ENCODE peak calls at places on chromosomes 12 and 14, in eight cellular contexts. G is psoas muscle, A is IMR-90, F is brain microvascular endothelial cell, P is PC-3, C is dorsolateral prefrontal cortex, R is lung, Y is right lobe of liver. W is an unnamed sample.

GRCh38 chr12:124764870-124765570 is 98.6 kb downstream of the SCARB1 start:
- DNase-seq in G (no peak), A (peak; percentile 89), F (peak; percentile 55), P (no peak), C (no peak), R (no peak), Y (no peak), W (no peak)

GRCh38 chr12:65594373-65594772 is 229.9 kb upstream of the HMGA2 start:
- DNase-seq in G (no peak), A (no peak), F (no peak), P (no peak), C (no peak), R (no peak), Y (no peak), W (no peak)

GRCh38 chr12:84079621-84080020 is 833.0 kb downstream of the SLC6A15 start:
- DNase-seq in G (no peak), A (peak; percentile 13), F (peak; percentile 38), P (peak; percentile 17), C (no peak), R (no peak), Y (no peak), W (no peak)

GRCh38 chr12:110180591-110181005 is 56.4 kb downstream of the IFT81 start:
- DNase-seq in G (no peak), A (peak; percentile 51), F (no peak), P (no peak), C (no peak), R (no peak), Y (no peak), W (no peak)

GRCh38 chr14:75042040-75042439 is 9.2 kb downstream of the MLH3 start:
- DNase-seq in G (no peak), A (no peak), F (no peak), P (no peak), C (no peak), R (no peak), Y (no peak), W (no peak)

GRCh38 chr14:23525611-23526010 is 26.0 kb downstream of the ZFHX2 start:
- DNase-seq in G (no peak), A (no peak), F (no peak), P (no peak), C (no peak), R (no peak), Y (no peak), W (no peak)

GRCh38 chr12:7161811-7162210 is 27.7 kb upstream of the PEX5 start:
- DNase-seq in G (no peak), A (peak; percentile 42), F (no peak), P (no peak), C (no peak), R (no peak), Y (peak; percentile 72), W (no peak)

GRCh38 chr12:110266980-110267620 is 13.9 kb upstream of the ATP2A2 start:
- DNase-seq in G (no peak), A (peak; percentile 74), F (peak; percentile 48), P (peak; percentile 77), C (no peak), R (no peak), Y (no peak), W (no peak)

GRCh38 chr14:63504628-63505027 is 38.5 kb downstream of the PPP2R5E start:
- DNase-seq in G (no peak), A (peak; percentile 20), F (no peak), P (peak; percentile 98), C (no peak), R (no peak), Y (no peak), W (no peak)

GRCh38 chr12:48118491-48118890 is 673 bp upstream of the PFKM start:
- DNase-seq in G (no peak), A (no peak), F (no peak), P (peak; percentile 15), C (no peak), R (no peak), Y (no peak), W (no peak)

GRCh38 chr12:115761784-115762183 is 515.7 kb downstream of the MED13L start:
- DNase-seq in G (no peak), A (no peak), F (no peak), P (no peak), C (no peak), R (no peak), Y (no peak), W (no peak)

GRCh38 chr12:105332925-105333324 is 2.4 kb downstream of the C12orf75 start:
- DNase-seq in G (no peak), A (no peak), F (no peak), P (no peak), C (no peak), R (no peak), Y (no peak), W (no peak)

GRCh38 chr12:101566318-101566717 is 28.5 kb upstream of the MYBPC1 start:
- DNase-seq in G (no peak), A (no peak), F (no peak), P (no peak), C (no peak), R (no peak), Y (no peak), W (no peak)

GRCh38 chr12:92702754-92703679 is at the start of gene PLEKHG7:
- DNase-seq in G (no peak), A (no peak), F (no peak), P (no peak), C (no peak), R (no peak), Y (no peak), W (no peak)

GRCh38 chr12:2061402-2061801 is 8.6 kb downstream of the CACNA1C start:
- DNase-seq in G (no peak), A (no peak), F (no peak), P (no peak), C (no peak), R (no peak), Y (no peak), W (no peak)

GRCh38 chr12:7146906-7147305 is 16.7 kb downstream of the CLSTN3 start:
- DNase-seq in G (no peak), A (no peak), F (no peak), P (no peak), C (no peak), R (no peak), Y (no peak), W (no peak)

GRCh38 chr12:42372154-42372791 is 46.3 kb downstream of the PPHLN1 start:
- DNase-seq in G (no peak), A (peak; percentile 46), F (peak; percentile 33), P (peak; percentile 82), C (no peak), R (no peak), Y (no peak), W (peak; percentile 64)

GRCh38 chr14:51321036-51321435 is 81.0 kb downstream of the TMX1 start:
- DNase-seq in G (no peak), A (no peak), F (no peak), P (no peak), C (no peak), R (no peak), Y (no peak), W (no peak)

DNA sequence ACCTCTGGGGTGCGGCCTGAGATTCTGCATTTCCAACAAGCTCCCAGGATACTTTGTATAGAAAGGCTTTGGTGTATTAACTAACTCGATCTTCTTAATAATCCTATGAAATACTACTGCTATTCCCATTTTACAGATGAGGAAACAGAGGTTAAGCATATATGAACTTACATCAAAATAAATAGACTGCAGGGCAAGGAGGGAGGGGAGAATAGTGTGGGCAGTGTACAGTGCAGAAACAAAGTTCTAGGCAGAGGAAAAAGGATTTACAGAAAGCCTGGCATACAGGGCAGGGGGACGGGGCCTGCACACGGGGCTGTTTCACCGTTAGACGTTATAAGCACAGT is 19.0 kb downstream of the NINJ2 start:
- DNase-seq in G (no peak), A (no peak), F (no peak), P (no peak), C (no peak), R (no peak), Y (no peak), W (no peak)
- H3K4me3 ChIP-seq in G (peak overlapping the region; percentile 87), A (no peak overlapping the region), F (no peak overlapping the region), P (no peak overlapping the region), C (no peak overlapping the region), R (no peak overlapping the region), Y (no peak overlapping the region), W (no peak overlapping the region)

GRCh38 chr14:95362180-95362494 is 42.4 kb upstream of the CLMN start:
- DNase-seq in G (no peak), A (no peak), F (no peak), P (no peak), C (no peak), R (no peak), Y (no peak), W (no peak)
- H3K4me3 ChIP-seq in G (no peak overlapping the region), A (no peak overlapping the region), F (no peak overlapping the region), P (peak overlapping the region; percentile 44), C (no peak overlapping the region), R (no peak overlapping the region), Y (no peak overlapping the region), W (no peak overlapping the region)

DNA sequence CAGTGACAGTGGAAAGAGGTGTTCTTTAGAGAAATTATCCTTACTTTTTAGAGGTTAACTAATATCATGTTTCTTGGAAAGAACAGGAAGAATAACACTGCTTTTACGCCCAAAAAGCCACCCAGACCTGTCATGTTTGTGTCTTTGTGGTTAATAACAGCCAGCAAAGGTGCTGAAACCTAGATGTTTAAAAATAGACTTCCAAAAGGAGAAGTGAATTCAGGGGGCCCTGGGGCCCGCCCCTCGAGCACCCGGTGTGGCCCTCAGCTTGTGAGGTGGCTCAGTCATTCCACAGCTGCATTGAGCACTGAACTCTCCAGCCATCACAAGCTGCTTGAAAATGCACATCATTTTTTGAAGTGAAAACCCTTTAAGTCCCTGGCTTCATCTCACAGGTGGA is 20.8 kb upstream of the AMN start:
- DNase-seq in G (no peak), A (no peak), F (no peak), P (no peak), C (no peak), R (no peak), Y (no peak), W (no peak)
- H3K4me3 ChIP-seq in G (no peak overlapping the region), A (no peak overlapping the region), F (no peak overlapping the region), P (no peak overlapping the region), C (no peak overlapping the region), R (no peak overlapping the region), Y (no peak overlapping the region), W (no peak overlapping the region)

GRCh38 chr12:113749433-113749815 is 216.7 kb downstream of the RBM19 start:
- DNase-seq in G (no peak), A (no peak), F (no peak), P (no peak), C (no peak), R (no peak), Y (no peak), W (no peak)

GRCh38 chr12:113742801-113743200 is 223.3 kb downstream of the RBM19 start:
- DNase-seq in G (no peak), A (no peak), F (no peak), P (no peak), C (no peak), R (no peak), Y (no peak), W (no peak)

GRCh38 chr12:113748707-113749432 is 217.3 kb downstream of the RBM19 start:
- DNase-seq in G (no peak), A (no peak), F (no peak), P (no peak), C (no peak), R (no peak), Y (no peak), W (no peak)

GRCh38 chr12:113744802-113745395 is 221.2 kb downstream of the RBM19 start:
- DNase-seq in G (no peak), A (no peak), F (no peak), P (no peak), C (no peak), R (no peak), Y (no peak), W (no peak)

DNA sequence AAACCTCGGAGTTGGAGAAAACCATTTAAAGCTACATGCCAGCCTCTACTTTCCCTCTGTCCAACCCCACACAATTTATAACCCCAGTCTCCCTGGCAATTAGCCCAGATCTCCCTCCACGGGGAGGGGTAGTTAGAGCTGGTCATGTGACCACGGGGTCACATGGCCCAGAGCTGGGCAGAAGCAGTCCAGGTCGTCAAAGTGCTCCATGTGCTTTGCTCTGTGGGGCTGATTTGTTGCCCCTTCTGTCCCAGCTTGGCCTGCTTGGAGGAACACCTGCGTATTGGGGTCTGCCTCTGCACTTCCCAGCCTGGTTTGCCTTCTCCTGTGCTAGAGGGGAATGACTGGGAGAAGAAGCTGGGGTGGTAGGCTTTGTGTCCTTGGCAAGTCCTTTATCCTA is 219.1 kb downstream of the RBM19 start:
- DNase-seq in G (no peak), A (no peak), F (no peak), P (no peak), C (no peak), R (no peak), Y (no peak), W (no peak)
- H3K4me3 ChIP-seq in G (no peak overlapping the region), A (no peak overlapping the region), F (no peak overlapping the region), P (no peak overlapping the region), C (no peak overlapping the region), R (no peak overlapping the region), Y (no peak overlapping the region), W (no peak overlapping the region)